ENCODE peak calls at places on chromosomes 6 and 20, in six cellular contexts. A is GM04504, J is skeletal muscle cell, V is T-cell, Z is midbrain, W is posterior cingulate gyrus. I is an unnamed sample.

GRCh38 chr6:10425973-10426780 is 11.3 kb upstream of the TFAP2A start:
- DNase-seq in A (no peak), J (no peak), V (no peak), Z (no peak), W (peak), I (no peak)

GRCh38 chr6:52697903-52698302 is 27.0 kb downstream of the TMEM14A start:
- DNase-seq in A (no peak), J (no peak), V (no peak), Z (no peak), W (no peak), I (no peak)

GRCh38 chr6:31139599-31139998 is 733 bp upstream of the PSORS1C2 start:
- DNase-seq in A (no peak), J (no peak), V (no peak), Z (no peak), W (no peak), I (no peak)

GRCh38 chr20:48298851-48299484 is 513.7 kb upstream of the SULF2 start:
- DNase-seq in A (peak), J (peak), V (no peak), Z (peak), W (no peak), I (no peak)

GRCh38 chr6:150118208-150118607 is 24.6 kb upstream of the PPP1R14C start:
- DNase-seq in A (no peak), J (no peak), V (no peak), Z (no peak), W (no peak), I (no peak)

GRCh38 chr6:135334169-135334568 is 153.1 kb downstream of the MYB start:
- DNase-seq in A (no peak), J (peak), V (no peak), Z (no peak), W (no peak), I (no peak)

GRCh38 chr6:119672725-119673124 is 323.2 kb upstream of the MAN1A1 start:
- DNase-seq in A (no peak), J (no peak), V (no peak), Z (no peak), W (no peak), I (no peak)

GRCh38 chr6:90019216-90019615 is 124.9 kb downstream of the GJA10 start:
- DNase-seq in A (no peak), J (no peak), V (no peak), Z (no peak), W (no peak), I (no peak)

GRCh38 chr6:99618649-99619408 is 12.2 kb downstream of the PRDM13 start:
- DNase-seq in A (no peak), J (no peak), V (no peak), Z (no peak), W (no peak), I (no peak)

GRCh38 chr6:101851911-101852310 is 458.4 kb downstream of the GRIK2 start:
- DNase-seq in A (no peak), J (no peak), V (no peak), Z (no peak), W (no peak), I (no peak)

GRCh38 chr6:87858440-87858839 is 156.4 kb upstream of the AKIRIN2 start:
- DNase-seq in A (no peak), J (no peak), V (no peak), Z (no peak), W (no peak), I (no peak)

I was measured in activated CD4-positive, CD25-positive, alpha-beta regulatory T cell treated with anti-CD3 and anti-CD28 coated beads, Interleukin-2, amount 50 U/mL, for 16 hours.